ENCODE peak calls at places on chromosomes 4 and X, in four cellular contexts. One of them, this sample, is unnamed.

GRCh38 chr4:147765121-147765521 is 33.2 kb downstream of the ARHGAP10 start:
- DNase-seq in putamen: no peak
- DNase-seq in NCI-H146: no peak
- DNase-seq in iPS-NIHi11: no peak
- DNase-seq in this sample: no peak

GRCh38 chr4:162485486-162485885 is 321.7 kb upstream of the FSTL5 start:
- DNase-seq in putamen: no peak
- DNase-seq in NCI-H146: no peak
- DNase-seq in iPS-NIHi11: no peak
- DNase-seq in this sample: no peak

GRCh38 chr4:168411318-168412150 is 68.8 kb downstream of the DDX60L start:
- DNase-seq in putamen: no peak
- DNase-seq in NCI-H146: no peak
- DNase-seq in iPS-NIHi11: no peak
- DNase-seq in this sample: no peak

GRCh38 chr4:39285853-39286252 is 80.3 kb downstream of the RFC1 start:
- DNase-seq in putamen: no peak
- DNase-seq in NCI-H146: no peak
- DNase-seq in iPS-NIHi11: no peak
- DNase-seq in this sample: no peak

GRCh38 chrX:47283015-47283771 is 50.4 kb downstream of the USP11 start:
- DNase-seq in putamen: peak; percentile 1
- DNase-seq in NCI-H146: peak; percentile 56
- DNase-seq in iPS-NIHi11: no peak
- DNase-seq in this sample: peak; percentile 2

GRCh38 chr4:169342906-169343560 is 72.3 kb upstream of the SH3RF1 start:
- DNase-seq in putamen: no peak
- DNase-seq in NCI-H146: no peak
- DNase-seq in iPS-NIHi11: no peak
- DNase-seq in this sample: no peak

GRCh38 chrX:153032397-153033118 is 23.7 kb upstream of the PNMA3 start:
- DNase-seq in putamen: peak; percentile 32
- DNase-seq in NCI-H146: peak; percentile 22
- DNase-seq in iPS-NIHi11: peak; percentile 85
- DNase-seq in this sample: peak; percentile 66

GRCh38 chrX:107773206-107773605 is 2.4 kb downstream of the TSC22D3 start:
- DNase-seq in putamen: no peak
- DNase-seq in NCI-H146: no peak
- DNase-seq in iPS-NIHi11: no peak
- DNase-seq in this sample: no peak

GRCh38 chr4:184475096-184475461 is 729 bp upstream of the IRF2 start:
- DNase-seq in putamen: peak; percentile 56
- DNase-seq in NCI-H146: peak; percentile 18
- DNase-seq in iPS-NIHi11: peak; percentile 42
- DNase-seq in this sample: peak; percentile 42

GRCh38 chrX:33416273-33416805 is 205.0 kb upstream of the DMD start:
- DNase-seq in putamen: no peak
- DNase-seq in NCI-H146: no peak
- DNase-seq in iPS-NIHi11: no peak
- DNase-seq in this sample: no peak

GRCh38 chr4:56655209-56655626 is 25.9 kb downstream of the HOPX start:
- DNase-seq in putamen: peak; percentile 18
- DNase-seq in NCI-H146: peak; percentile 29
- DNase-seq in iPS-NIHi11: peak; percentile 64
- DNase-seq in this sample: peak; percentile 13

GRCh38 chr4:7750972-7751371 is 188.7 kb downstream of the AFAP1 start:
- DNase-seq in putamen: no peak
- DNase-seq in NCI-H146: no peak
- DNase-seq in iPS-NIHi11: no peak
- DNase-seq in this sample: no peak

GRCh38 chrX:44784241-44784640 is 59.6 kb upstream of the DUSP21 start:
- DNase-seq in putamen: no peak
- DNase-seq in NCI-H146: no peak
- DNase-seq in iPS-NIHi11: no peak
- DNase-seq in this sample: no peak

GRCh38 chr4:105563352-105563751 is 10.9 kb downstream of the ARHGEF38 start:
- DNase-seq in putamen: no peak
- DNase-seq in NCI-H146: no peak
- DNase-seq in iPS-NIHi11: no peak
- DNase-seq in this sample: no peak

GRCh38 chrX:105658136-105658535 is 164.2 kb upstream of the NRK start:
- DNase-seq in putamen: no peak
- DNase-seq in NCI-H146: no peak
- DNase-seq in iPS-NIHi11: no peak
- DNase-seq in this sample: no peak

GRCh38 chr4:165383757-165384156 is 4.9 kb downstream of the CPE start:
- DNase-seq in putamen: no peak
- DNase-seq in NCI-H146: peak; percentile 60
- DNase-seq in iPS-NIHi11: no peak
- DNase-seq in this sample: no peak

GRCh38 chr4:72582853-72583252 is 13.8 kb upstream of the ADAMTS3 start:
- DNase-seq in putamen: no peak
- DNase-seq in NCI-H146: no peak
- DNase-seq in iPS-NIHi11: no peak
- DNase-seq in this sample: no peak

GRCh38 chrX:1592863-1593201 is 1.4 kb downstream of the AKAP17A start:
- DNase-seq in putamen: no peak
- DNase-seq in NCI-H146: no peak
- DNase-seq in iPS-NIHi11: no peak
- DNase-seq in this sample: no peak

GRCh38 chr4:114383721-114384120 is 214.9 kb upstream of the UGT8 start:
- DNase-seq in putamen: no peak
- DNase-seq in NCI-H146: no peak
- DNase-seq in iPS-NIHi11: no peak
- DNase-seq in this sample: peak; percentile 26

GRCh38 chr4:59553063-59553738 is 1646.9 kb upstream of the ADGRL3 start:
- DNase-seq in putamen: no peak
- DNase-seq in NCI-H146: no peak
- DNase-seq in iPS-NIHi11: peak; percentile 10
- DNase-seq in this sample: no peak

GRCh38 chr4:39732728-39733127 is 34.8 kb downstream of the UBE2K start:
- DNase-seq in putamen: no peak
- DNase-seq in NCI-H146: no peak
- DNase-seq in iPS-NIHi11: no peak
- DNase-seq in this sample: no peak

GRCh38 chr4:82230310-82230709 is 143.5 kb downstream of the HNRNPD start:
- DNase-seq in putamen: no peak
- DNase-seq in NCI-H146: no peak
- DNase-seq in iPS-NIHi11: no peak
- DNase-seq in this sample: no peak

GRCh38 chr4:91961504-91961903 is 342.3 kb upstream of the GRID2 start:
- DNase-seq in putamen: no peak
- DNase-seq in NCI-H146: no peak
- DNase-seq in iPS-NIHi11: no peak
- DNase-seq in this sample: no peak

GRCh38 chr4:74148205-74148604 is 9.7 kb upstream of the MTHFD2L start:
- DNase-seq in putamen: no peak
- DNase-seq in NCI-H146: no peak
- DNase-seq in iPS-NIHi11: no peak
- DNase-seq in this sample: no peak

GRCh38 chr4:94642561-94642866 is 115.2 kb upstream of the BMPR1B start:
- DNase-seq in putamen: no peak
- DNase-seq in NCI-H146: no peak
- DNase-seq in iPS-NIHi11: no peak
- DNase-seq in this sample: no peak

GRCh38 chrX:98480606-98481005 is 1596.9 kb downstream of the RPA4 start:
- DNase-seq in putamen: no peak
- DNase-seq in NCI-H146: no peak
- DNase-seq in iPS-NIHi11: no peak
- DNase-seq in this sample: no peak

GRCh38 chr4:2040391-2041233 is 18.5 kb upstream of the NAT8L start:
- DNase-seq in putamen: no peak
- DNase-seq in NCI-H146: no peak
- DNase-seq in iPS-NIHi11: peak; percentile 74
- DNase-seq in this sample: no peak

GRCh38 chrX:10677490-10677889 is 57.1 kb upstream of the MID1 start:
- DNase-seq in putamen: peak; percentile 18
- DNase-seq in NCI-H146: peak; percentile 45
- DNase-seq in iPS-NIHi11: no peak
- DNase-seq in this sample: no peak

GRCh38 chr4:55458164-55458563 is 62.4 kb downstream of the TMEM165 start:
- DNase-seq in putamen: no peak
- DNase-seq in NCI-H146: no peak
- DNase-seq in iPS-NIHi11: no peak
- DNase-seq in this sample: no peak

GRCh38 chrX:78165425-78165824 is 26.0 kb upstream of the TAF9B start:
- DNase-seq in putamen: no peak
- DNase-seq in NCI-H146: no peak
- DNase-seq in iPS-NIHi11: no peak
- DNase-seq in this sample: no peak

GRCh38 chrX:103503853-103504207 is 15.5 kb downstream of the RAB40A start:
- DNase-seq in putamen: no peak
- DNase-seq in NCI-H146: no peak
- DNase-seq in iPS-NIHi11: no peak
- DNase-seq in this sample: no peak

GRCh38 chrX:123626962-123627361 is 105.9 kb downstream of the THOC2 start:
- DNase-seq in putamen: no peak
- DNase-seq in NCI-H146: no peak
- DNase-seq in iPS-NIHi11: no peak
- DNase-seq in this sample: no peak

GRCh38 chrX:38563006-38563405 is 1.7 kb downstream of the TSPAN7 start:
- DNase-seq in putamen: peak; percentile 0
- DNase-seq in NCI-H146: no peak
- DNase-seq in iPS-NIHi11: no peak
- DNase-seq in this sample: peak; percentile 6

GRCh38 chrX:110133735-110134370 is 130.9 kb downstream of the TMEM164 start:
- DNase-seq in putamen: no peak
- DNase-seq in NCI-H146: no peak
- DNase-seq in iPS-NIHi11: no peak
- DNase-seq in this sample: no peak

GRCh38 chrX:28920141-28920540 is 332.9 kb downstream of the IL1RAPL1 start:
- DNase-seq in putamen: peak; percentile 59
- DNase-seq in NCI-H146: no peak
- DNase-seq in iPS-NIHi11: no peak
- DNase-seq in this sample: no peak